ENCODE peak calls at places on chromosome 1, in six cellular contexts. O, R, G, K, E and I are unnamed samples.

GRCh38 chr1:205374205-205375078 is 17.7 kb upstream of the KLHDC8A start:
- DNase-seq in O (no peak), G (no peak), R (no peak), K (peak), E (peak), I (no peak)

GRCh38 chr1:21655259-21655658 is 13.9 kb downstream of the RAP1GAP start:
- DNase-seq in E (no peak), R (no peak), G (no peak), K (no peak), O (no peak), I (no peak)

GRCh38 chr1:76690784-76691183 is 176.5 kb upstream of the ST6GALNAC5 start:
- DNase-seq in R (no peak), O (no peak), E (peak), K (no peak), G (no peak), I (no peak)

GRCh38 chr1:167611983-167612382 is 18.0 kb upstream of the RCSD1 start:
- DNase-seq in E (no peak), G (no peak), K (no peak), O (no peak), R (no peak), I (no peak)

GRCh38 chr1:248855580-248855979 is 3.3 kb downstream of the ZNF692 start:
- DNase-seq in E (no peak), G (no peak), R (no peak), O (no peak), K (no peak), I (no peak)

GRCh38 chr1:36203554-36204346 is 20.5 kb upstream of the THRAP3 start:
- DNase-seq in G (no peak), R (no peak), E (peak), O (peak), K (peak), I (peak)

GRCh38 chr1:96360036-96360795 is 361.4 kb upstream of the PTBP2 start:
- DNase-seq in E (peak), O (no peak), K (peak), G (no peak), R (no peak), I (no peak)

GRCh38 chr1:114340906-114341698 is 169.9 kb downstream of the TRIM33 start:
- DNase-seq in K (no peak), E (no peak), R (no peak), G (no peak), O (no peak), I (no peak)

GRCh38 chr1:2009297-2010053 is 5.9 kb upstream of the CFAP74 start:
- DNase-seq in G (no peak), R (no peak), K (no peak), E (no peak), O (no peak), I (no peak)

GRCh38 chr1:73327998-73328397 is 870.0 kb downstream of the LRRIQ3 start:
- DNase-seq in O (no peak), E (no peak), G (no peak), R (no peak), K (no peak), I (no peak)

GRCh38 chr1:5522605-5523145 is 469.6 kb downstream of the NPHP4 start:
- DNase-seq in R (no peak), E (no peak), K (no peak), G (no peak), O (no peak), I (no peak)

GRCh38 chr1:5223266-5223665 is 568.9 kb downstream of the AJAP1 start:
- DNase-seq in O (no peak), R (no peak), E (no peak), G (no peak), K (no peak), I (no peak)

GRCh38 chr1:238832106-238832505 is 554.3 kb upstream of the CHRM3 start:
- DNase-seq in O (no peak), G (no peak), E (no peak), K (no peak), R (no peak), I (no peak)

GRCh38 chr1:151156515-151156819 is at the start of gene TNFAIP8L2:
- DNase-seq in O (peak), R (no peak), K (no peak), E (no peak), G (no peak), I (no peak)